ENCODE peak calls at places on chromosomes 12 and 14, in eight cellular contexts. D is CD4-positive, alpha-beta T cell; X is brain microvascular endothelial cell; T is Calu3; P is spleen; K is AG10803; S is cardiac fibroblast; G is kidney. N is an unnamed sample.

GRCh38 chr12:14167005-14167628 is 185.7 kb upstream of the GRIN2B start:
- DNase-seq in G (no peak), D (no peak), X (peak; percentile 46), P (no peak), S (peak; percentile 64), T (peak; percentile 58), K (peak; percentile 43), N (no peak)

GRCh38 chr12:28294300-28294699 is 104.0 kb downstream of the CCDC91 start:
- DNase-seq in X (no peak), T (no peak), K (no peak), G (no peak), D (no peak), P (no peak), S (no peak), N (no peak)

GRCh38 chr12:117875652-117876491 is 92.9 kb downstream of the KSR2 start:
- DNase-seq in G (peak; percentile 72), K (no peak), T (no peak), X (peak; percentile 45), P (no peak), S (peak; percentile 26), D (peak; percentile 35), N (peak; percentile 37)

GRCh38 chr12:122820838-122821271 is 14.4 kb upstream of the HIP1R start:
- DNase-seq in K (no peak), G (no peak), S (no peak), X (no peak), D (no peak), T (no peak), P (no peak), N (no peak)

GRCh38 chr12:75872762-75873161 is 158.8 kb downstream of the PHLDA1 start:
- DNase-seq in G (no peak), T (no peak), K (no peak), P (no peak), S (no peak), X (no peak), D (no peak), N (no peak)

GRCh38 chr12:52910248-52910883 is 5.5 kb upstream of the KRT8 start:
- DNase-seq in S (no peak), T (no peak), G (no peak), K (no peak), X (no peak), D (no peak), P (no peak), N (no peak)

GRCh38 chr12:118591-118990 is 52.0 kb downstream of the IQSEC3 start:
- DNase-seq in P (peak; percentile 20), S (no peak), X (no peak), K (no peak), T (no peak), G (no peak), D (no peak), N (no peak)

GRCh38 chr12:121748571-121749265 is 36.2 kb downstream of the TMEM120B start:
- DNase-seq in S (peak; percentile 90), G (peak; percentile 88), D (no peak), K (peak; percentile 35), P (no peak), X (peak; percentile 93), T (peak; percentile 50), N (no peak)

GRCh38 chr14:82796081-82796480 is 1262.4 kb upstream of the SEL1L start:
- DNase-seq in X (no peak), S (no peak), G (no peak), T (no peak), D (no peak), P (no peak), K (no peak), N (no peak)

GRCh38 chr14:95499354-95499750 is 17.1 kb downstream of the SYNE3 start:
- DNase-seq in T (no peak), X (no peak), S (no peak), P (no peak), D (no peak), G (no peak), K (no peak), N (no peak)

GRCh38 chr12:54988402-54989054 is 4.0 kb upstream of the TESPA1 start:
- DNase-seq in K (peak; percentile 29), T (peak; percentile 19), G (peak; percentile 77), X (peak; percentile 14), D (no peak), S (peak; percentile 53), P (peak; percentile 80), N (no peak)

GRCh38 chr12:91249059-91250055 is 66.7 kb upstream of the DCN start:
- DNase-seq in X (no peak), P (no peak), S (peak; percentile 72), D (no peak), K (peak; percentile 90), G (no peak), T (no peak), N (no peak)

GRCh38 chr12:118981285-118982201 is at the start of gene SRRM4:
- DNase-seq in D (no peak), S (no peak), X (no peak), P (no peak), G (peak; percentile 60), T (no peak), K (no peak), N (peak; percentile 45)

GRCh38 chr14:51028851-51029754 is 65.8 kb downstream of the TRIM9 start:
- DNase-seq in P (no peak), S (no peak), K (no peak), T (no peak), X (peak; percentile 80), G (no peak), D (no peak), N (no peak)

GRCh38 chr14:105745433-105746123 is 219.2 kb downstream of the TMEM121 start:
- DNase-seq in D (no peak), X (no peak), K (no peak), P (no peak), S (no peak), T (no peak), G (peak; percentile 43), N (no peak)

GRCh38 chr12:98235301-98235700 is 280.1 kb upstream of the TMPO start:
- DNase-seq in S (no peak), T (no peak), K (no peak), X (no peak), G (no peak), P (no peak), D (no peak), N (no peak)
- TF ChIP-seq CTCF in S (no peak), T (no peak), K (no peak), X (no peak), G (no peak), P (no peak), D (no peak), N (no peak)

GRCh38 chr12:21662122-21662792 is 4.6 kb upstream of the LDHB start:
- DNase-seq in G (no peak), K (no peak), X (no peak), S (no peak), T (no peak), P (no peak), D (no peak), N (no peak)

GRCh38 chr12:21655594-21655993 is 2.0 kb downstream of the LDHB start:
- DNase-seq in P (no peak), S (no peak), X (no peak), D (no peak), T (no peak), G (no peak), K (no peak), N (no peak)

GRCh38 chr12:21656931-21657335 is 709 bp downstream of the LDHB start:
- DNase-seq in S (peak; percentile 53), K (peak; percentile 38), G (no peak), P (peak; percentile 78), X (peak; percentile 25), T (no peak), D (peak; percentile 51), N (no peak)

GRCh38 chr12:21657336-21658077 is at the start of gene LDHB:
- DNase-seq in P (peak; percentile 94), G (peak; percentile 98), S (peak; percentile 98), T (peak; percentile 94), X (peak; percentile 99), K (peak; percentile 94), D (peak; percentile 91), N (peak; percentile 79)

GRCh38 chr12:21659383-21659782 is 1.7 kb upstream of the LDHB start:
- DNase-seq in G (no peak), X (no peak), P (no peak), T (no peak), K (no peak), D (no peak), S (no peak), N (no peak)
- TF ChIP-seq CTCF in G (no peak), X (no peak), P (no peak), T (no peak), K (no peak), D (peak; percentile 30), S (peak; percentile 10), N (peak; percentile 30)

GRCh38 chr12:3816266-3816665 is 56.9 kb downstream of the PARP11 start:
- DNase-seq in X (no peak), P (no peak), K (no peak), G (no peak), D (no peak), T (no peak), S (no peak), N (no peak)

GRCh38 chr12:3820122-3820521 is 53.1 kb downstream of the PARP11 start:
- DNase-seq in K (peak; percentile 26), P (no peak), G (no peak), T (no peak), S (no peak), X (peak; percentile 33), D (no peak), N (no peak)

GRCh38 chr12:3821441-3821840 is 51.8 kb downstream of the PARP11 start:
- DNase-seq in P (no peak), T (no peak), X (no peak), D (no peak), S (no peak), G (no peak), K (no peak), N (no peak)
- TF ChIP-seq CTCF in P (no peak), T (no peak), X (no peak), D (no peak), S (no peak), G (no peak), K (no peak), N (no peak)

DNA sequence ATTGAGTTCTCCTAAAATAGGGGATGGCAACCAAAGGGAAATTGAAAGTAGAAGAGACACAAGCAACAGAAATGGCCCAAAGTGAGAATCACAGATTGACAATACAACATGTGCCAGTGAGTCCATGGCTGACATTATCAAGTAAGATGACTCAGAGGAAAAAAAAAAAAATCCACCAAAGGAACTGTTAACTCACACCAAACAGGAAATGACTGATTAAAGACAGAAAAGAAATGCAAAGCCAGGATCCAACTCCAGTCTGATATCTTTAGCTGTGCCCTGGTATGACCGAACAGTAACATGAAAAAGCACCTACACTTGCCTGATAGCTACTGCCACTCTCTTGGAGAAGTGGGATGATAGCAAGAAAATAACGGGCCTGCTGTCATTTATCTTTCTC is 484.9 kb downstream of the PRKD1 start:
- DNase-seq in D (no peak), S (peak; percentile 49), X (peak; percentile 7), K (peak; percentile 42), T (no peak), G (no peak), P (no peak), N (no peak)
- TF ChIP-seq CTCF in D (no peak), S (no peak), X (no peak), K (no peak), T (no peak), G (no peak), P (no peak), N (no peak)

GRCh38 chr14:60800409-60800808 is 65.8 kb downstream of the MNAT1 start:
- DNase-seq in D (no peak), P (no peak), G (no peak), K (no peak), X (no peak), S (no peak), T (no peak), N (no peak)
- TF ChIP-seq CTCF in D (no peak), P (no peak), G (no peak), K (no peak), X (no peak), S (no peak), T (no peak), N (no peak)